ENCODE peak calls at places on chromosomes 3 and 15, in six cellular contexts. One of them, this sample, is unnamed.

GRCh38 chr15:92693922-92694331 is 38.4 kb upstream of the FAM174B start:
- DNase-seq in HCEC 1CT: no peak
- DNase-seq in occipital lobe: no peak
- DNase-seq in psoas muscle: no peak
- DNase-seq in fibroblast of lung: peak; percentile 23
- DNase-seq in A172: peak; percentile 6
- DNase-seq in this sample: no peak

GRCh38 chr3:32309653-32310242 is 71.3 kb downstream of the CMTM8 start:
- DNase-seq in occipital lobe: no peak
- DNase-seq in psoas muscle: no peak
- DNase-seq in A172: no peak
- DNase-seq in fibroblast of lung: no peak
- DNase-seq in HCEC 1CT: no peak
- DNase-seq in this sample: no peak

GRCh38 chr15:67296188-67296587 is 41.6 kb downstream of the IQCH start:
- DNase-seq in psoas muscle: no peak
- DNase-seq in A172: no peak
- DNase-seq in HCEC 1CT: no peak
- DNase-seq in occipital lobe: no peak
- DNase-seq in fibroblast of lung: no peak
- DNase-seq in this sample: no peak

GRCh38 chr15:85646538-85647091 is 148.1 kb downstream of the KLHL25 start:
- DNase-seq in HCEC 1CT: peak; percentile 49
- DNase-seq in A172: peak; percentile 84
- DNase-seq in occipital lobe: no peak
- DNase-seq in fibroblast of lung: peak; percentile 68
- DNase-seq in psoas muscle: no peak
- DNase-seq in this sample: no peak

GRCh38 chr3:143910756-143911155 is 60.9 kb upstream of the DIPK2A start:
- DNase-seq in fibroblast of lung: no peak
- DNase-seq in occipital lobe: no peak
- DNase-seq in A172: no peak
- DNase-seq in HCEC 1CT: no peak
- DNase-seq in psoas muscle: no peak
- DNase-seq in this sample: no peak

GRCh38 chr3:53523346-53523745 is 28.9 kb downstream of the CACNA1D start:
- DNase-seq in occipital lobe: no peak
- DNase-seq in A172: no peak
- DNase-seq in psoas muscle: no peak
- DNase-seq in HCEC 1CT: no peak
- DNase-seq in fibroblast of lung: no peak
- DNase-seq in this sample: no peak

GRCh38 chr15:77186518-77187095 is 115.7 kb upstream of the TSPAN3 start:
- DNase-seq in A172: peak; percentile 4
- DNase-seq in fibroblast of lung: peak; percentile 72
- DNase-seq in occipital lobe: no peak
- DNase-seq in psoas muscle: no peak
- DNase-seq in HCEC 1CT: peak; percentile 9
- DNase-seq in this sample: peak; percentile 30

GRCh38 chr3:76203578-76203977 is 418.2 kb upstream of the ZNF717 start:
- DNase-seq in occipital lobe: no peak
- DNase-seq in psoas muscle: no peak
- DNase-seq in fibroblast of lung: no peak
- DNase-seq in A172: no peak
- DNase-seq in HCEC 1CT: no peak
- DNase-seq in this sample: no peak

GRCh38 chr3:87052499-87053260 is 61.7 kb upstream of the VGLL3 start:
- DNase-seq in A172: no peak
- DNase-seq in occipital lobe: no peak
- DNase-seq in fibroblast of lung: no peak
- DNase-seq in HCEC 1CT: no peak
- DNase-seq in psoas muscle: peak; percentile 11
- DNase-seq in this sample: no peak

GRCh38 chr3:82641701-82642100 is 880.3 kb upstream of the GBE1 start:
- DNase-seq in HCEC 1CT: no peak
- DNase-seq in A172: peak; percentile 18
- DNase-seq in occipital lobe: no peak
- DNase-seq in fibroblast of lung: no peak
- DNase-seq in psoas muscle: no peak
- DNase-seq in this sample: no peak

GRCh38 chr3:152245498-152246175 is 23.1 kb upstream of the MBNL1 start:
- DNase-seq in HCEC 1CT: no peak
- DNase-seq in fibroblast of lung: no peak
- DNase-seq in A172: no peak
- DNase-seq in psoas muscle: no peak
- DNase-seq in occipital lobe: no peak
- DNase-seq in this sample: peak; percentile 33

GRCh38 chr3:14490255-14490654 is 49.9 kb downstream of the GRIP2 start:
- DNase-seq in psoas muscle: no peak
- DNase-seq in A172: no peak
- DNase-seq in occipital lobe: no peak
- DNase-seq in HCEC 1CT: no peak
- DNase-seq in fibroblast of lung: no peak
- DNase-seq in this sample: no peak

GRCh38 chr3:128232421-128233180 is 79.3 kb downstream of the EEFSEC start:
- DNase-seq in psoas muscle: no peak
- DNase-seq in fibroblast of lung: no peak
- DNase-seq in HCEC 1CT: no peak
- DNase-seq in A172: no peak
- DNase-seq in occipital lobe: no peak
- DNase-seq in this sample: no peak

GRCh38 chr15:35545316-35545824 is 595 bp downstream of the DPH6 start:
- DNase-seq in fibroblast of lung: peak; percentile 79
- DNase-seq in HCEC 1CT: peak; percentile 63
- DNase-seq in psoas muscle: peak; percentile 25
- DNase-seq in occipital lobe: no peak
- DNase-seq in A172: peak; percentile 62
- DNase-seq in this sample: peak; percentile 32

GRCh38 chr3:164486150-164486549 is 592.1 kb downstream of the SI start:
- DNase-seq in fibroblast of lung: no peak
- DNase-seq in HCEC 1CT: peak; percentile 57
- DNase-seq in psoas muscle: no peak
- DNase-seq in occipital lobe: no peak
- DNase-seq in A172: no peak
- DNase-seq in this sample: no peak

GRCh38 chr3:59286791-59287531 is 237.1 kb upstream of the CFAP20DC start:
- DNase-seq in fibroblast of lung: no peak
- DNase-seq in psoas muscle: no peak
- DNase-seq in A172: peak; percentile 39
- DNase-seq in HCEC 1CT: no peak
- DNase-seq in occipital lobe: no peak
- DNase-seq in this sample: peak; percentile 98